ENCODE peak calls at places on chromosomes 16 and 17, in ten cellular contexts. C, R, H, Q, X, N, T, Z, M and I are unnamed samples.

GRCh38 chr16:9820481-9821246 is 361.6 kb downstream of the GRIN2A start:
- DNase-seq in C (no peak), R (no peak), H (no peak), Q (no peak), X (no peak), N (no peak), T (peak; percentile 12), Z (no peak), M (no peak), I (no peak)

GRCh38 chr17:4230142-4230541 is 33.6 kb downstream of the ANKFY1 start:
- DNase-seq in C (no peak), R (no peak), H (no peak), Q (no peak), X (no peak), N (peak; percentile 99), T (no peak), Z (peak; percentile 86), M (no peak), I (peak; percentile 38)

GRCh38 chr17:81518785-81519283 is 6.2 kb upstream of the ACTG1 start:
- DNase-seq in C (peak; percentile 71), R (no peak), H (peak; percentile 78), Q (no peak), X (no peak), N (no peak), T (no peak), Z (no peak), M (peak; percentile 56), I (no peak)

GRCh38 chr16:70694088-70694487 is 8.2 kb upstream of the MTSS2 start:
- DNase-seq in C (no peak), R (no peak), H (no peak), Q (no peak), X (no peak), N (peak; percentile 74), T (no peak), Z (no peak), M (no peak), I (no peak)

GRCh38 chr17:18968945-18969887 is 17.3 kb downstream of the SLC5A10 start:
- DNase-seq in C (peak; percentile 8), R (no peak), H (no peak), Q (no peak), X (no peak), N (no peak), T (no peak), Z (peak; percentile 39), M (no peak), I (no peak)

GRCh38 chr16:17347624-17348023 is 123.1 kb downstream of the XYLT1 start:
- DNase-seq in C (no peak), R (no peak), H (no peak), Q (no peak), X (no peak), N (no peak), T (no peak), Z (no peak), M (no peak), I (no peak)

GRCh38 chr17:1789936-1790335 is 28.1 kb downstream of the SERPINF1 start:
- DNase-seq in C (no peak), R (no peak), H (no peak), Q (no peak), X (no peak), N (no peak), T (no peak), Z (no peak), M (no peak), I (no peak)

GRCh38 chr17:44546711-44547606 is 10.3 kb upstream of the FZD2 start:
- DNase-seq in C (no peak), R (no peak), H (no peak), Q (no peak), X (no peak), N (peak; percentile 63), T (no peak), Z (peak; percentile 48), M (no peak), I (no peak)

GRCh38 chr17:50638572-50638850 is 3.8 kb downstream of the ABCC3 start:
- DNase-seq in C (no peak), R (no peak), H (no peak), Q (no peak), X (no peak), N (peak; percentile 33), T (no peak), Z (no peak), M (no peak), I (no peak)

GRCh38 chr17:50318551-50319310 is 27.2 kb upstream of the XYLT2 start:
- DNase-seq in C (no peak), R (no peak), H (no peak), Q (no peak), X (no peak), N (peak; percentile 28), T (no peak), Z (no peak), M (no peak), I (no peak)

GRCh38 chr17:37147301-37147812 is 198.6 kb downstream of the AATF start:
- DNase-seq in C (no peak), R (no peak), H (no peak), Q (peak; percentile 15), X (no peak), N (no peak), T (no peak), Z (peak; percentile 80), M (no peak), I (no peak)

GRCh38 chr16:12791340-12791739 is 12.3 kb downstream of the CPPED1 start:
- DNase-seq in C (no peak), R (no peak), H (no peak), Q (no peak), X (no peak), N (no peak), T (no peak), Z (no peak), M (no peak), I (no peak)

GRCh38 chr17:80832266-80832676 is 159.4 kb upstream of the CHMP6 start:
- DNase-seq in C (no peak), R (no peak), H (no peak), Q (no peak), X (peak; percentile 16), N (peak; percentile 70), T (no peak), Z (peak; percentile 23), M (no peak), I (peak; percentile 3)

GRCh38 chr17:60720763-60721531 is 43.3 kb downstream of the BCAS3 start:
- DNase-seq in C (peak; percentile 64), R (peak; percentile 34), H (no peak), Q (peak; percentile 17), X (no peak), N (peak; percentile 86), T (peak; percentile 20), Z (peak; percentile 70), M (no peak), I (peak; percentile 0)

GRCh38 chr16:64051826-64052225 is 1070.0 kb downstream of the CDH11 start:
- DNase-seq in C (no peak), R (no peak), H (no peak), Q (no peak), X (no peak), N (peak; percentile 21), T (no peak), Z (peak; percentile 12), M (no peak), I (no peak)

GRCh38 chr17:43967251-43967875 is 13.6 kb upstream of the PYY start:
- DNase-seq in C (no peak), R (no peak), H (no peak), Q (no peak), X (no peak), N (no peak), T (no peak), Z (no peak), M (no peak), I (no peak)

GRCh38 chr16:85082553-85083050 is 29.7 kb downstream of the CIBAR2 start:
- DNase-seq in C (peak; percentile 85), R (no peak), H (no peak), Q (peak; percentile 62), X (no peak), N (no peak), T (no peak), Z (no peak), M (no peak), I (peak; percentile 22)

GRCh38 chr17:82840431-82840831 is 609 bp upstream of the ZNF750 start:
- DNase-seq in C (no peak), R (no peak), H (no peak), Q (no peak), X (no peak), N (no peak), T (no peak), Z (no peak), M (no peak), I (no peak)

GRCh38 chr17:70040336-70040735 is 34.7 kb upstream of the KCNJ16 start:
- DNase-seq in C (no peak), R (no peak), H (no peak), Q (no peak), X (no peak), N (peak; percentile 25), T (no peak), Z (peak; percentile 92), M (no peak), I (no peak)

GRCh38 chr16:84986102-84986501 is 25.2 kb downstream of the ZDHHC7 start:
- DNase-seq in C (no peak), R (no peak), H (no peak), Q (no peak), X (peak; percentile 11), N (no peak), T (no peak), Z (no peak), M (no peak), I (no peak)